ENCODE peak calls at places on chromosomes 7 and 10, in five cellular contexts. L is lung, I is esophagus muscularis mucosa, S is tibial artery, T is RWPE1. J is an unnamed sample.

GRCh38 chr10:71342850-71343773 is 24.1 kb downstream of the SLC29A3 start:
- DNase-seq in L (peak), I (no peak), S (no peak), T (no peak), J (no peak)

GRCh38 chr7:44775383-44776107 is 20.9 kb upstream of the PPIA start:
- DNase-seq in L (no peak), I (no peak), S (no peak), T (no peak), J (no peak)

GRCh38 chr7:522071-522937 is 2.7 kb upstream of the PDGFA start:
- DNase-seq in L (no peak), I (no peak), S (no peak), T (peak), J (peak)

GRCh38 chr7:155533120-155533826 is 13.1 kb downstream of the CNPY1 start:
- DNase-seq in L (no peak), I (no peak), S (no peak), T (no peak), J (no peak)

GRCh38 chr7:70883750-70884445 is 248.0 kb upstream of the GALNT17 start:
- DNase-seq in L (no peak), I (no peak), S (no peak), T (no peak), J (no peak)

GRCh38 chr7:111803015-111803758 is 240.9 kb upstream of the IMMP2L start:
- DNase-seq in L (no peak), I (no peak), S (no peak), T (peak), J (no peak)

GRCh38 chr10:126663880-126664279 is 6.6 kb downstream of the C10orf90 start:
- DNase-seq in L (no peak), I (no peak), S (no peak), T (peak), J (no peak)

GRCh38 chr7:47720141-47720906 is 138.4 kb upstream of the TNS3 start:
- DNase-seq in L (no peak), I (peak), S (no peak), T (no peak), J (peak)

GRCh38 chr10:103572597-103573321 is 79.3 kb downstream of the NEURL1 start:
- DNase-seq in L (no peak), I (no peak), S (no peak), T (no peak), J (no peak)

GRCh38 chr7:101410743-101411476 is 48.2 kb downstream of the COL26A1 start:
- DNase-seq in L (no peak), I (no peak), S (no peak), T (peak), J (no peak)

GRCh38 chr10:63388421-63389031 is 77.3 kb downstream of the JMJD1C start:
- DNase-seq in L (no peak), I (no peak), S (no peak), T (no peak), J (no peak)

GRCh38 chr7:64990216-64990615 is 620 bp downstream of the ZNF117 start:
- DNase-seq in L (no peak), I (no peak), S (no peak), T (no peak), J (no peak)

GRCh38 chr10:23694446-23694920 is 255.6 kb downstream of the OTUD1 start:
- DNase-seq in L (no peak), I (no peak), S (no peak), T (no peak), J (no peak)

GRCh38 chr10:132045324-132045723 is 20.4 kb upstream of the JAKMIP3 start:
- DNase-seq in L (no peak), I (no peak), S (no peak), T (no peak), J (no peak)

GRCh38 chr7:120337308-120337907 is 64.4 kb downstream of the KCND2 start:
- DNase-seq in L (no peak), I (no peak), S (no peak), T (peak), J (no peak)

GRCh38 chr7:29604052-29604451 is 40.4 kb downstream of the PRR15 start:
- DNase-seq in L (no peak), I (no peak), S (no peak), T (no peak), J (no peak)

GRCh38 chr7:29278362-29279070 is 83.9 kb downstream of the CHN2 start:
- DNase-seq in L (no peak), I (no peak), S (no peak), T (no peak), J (no peak)

GRCh38 chr7:4849390-4849789 is 12.4 kb downstream of the PAPOLB start:
- DNase-seq in L (no peak), I (no peak), S (no peak), T (peak), J (no peak)

GRCh38 chr7:142808802-142809583 is 38.2 kb downstream of the PRSS2 start:
- DNase-seq in L (no peak), I (no peak), S (no peak), T (no peak), J (no peak)

GRCh38 chr7:138000081-138000701 is 1.7 kb downstream of the CREB3L2 start:
- DNase-seq in L (peak), I (no peak), S (peak), T (no peak), J (no peak)

GRCh38 chr7:12554421-12554820 is 16.1 kb upstream of the SCIN start:
- DNase-seq in L (no peak), I (no peak), S (no peak), T (no peak), J (no peak)

GRCh38 chr7:33220231-33220630 is 90.9 kb downstream of the BBS9 start:
- DNase-seq in L (no peak), I (no peak), S (no peak), T (no peak), J (no peak)

GRCh38 chr7:113015038-113015645 is 71.5 kb downstream of the GPR85 start:
- DNase-seq in L (no peak), I (no peak), S (no peak), T (peak), J (no peak)

GRCh38 chr10:78301481-78301880 is 267.8 kb downstream of the RPS24 start:
- DNase-seq in L (no peak), I (peak), S (no peak), T (no peak), J (no peak)

GRCh38 chr10:7525314-7526016 is 114.6 kb upstream of the SFMBT2 start:
- DNase-seq in L (peak), I (no peak), S (no peak), T (peak), J (no peak)

GRCh38 chr10:79397575-79398303 is 47.7 kb downstream of the ZCCHC24 start:
- DNase-seq in L (no peak), I (no peak), S (no peak), T (no peak), J (no peak)

GRCh38 chr10:48506147-48506917 is 98.5 kb downstream of the ARHGAP22 start:
- DNase-seq in L (no peak), I (peak), S (no peak), T (no peak), J (no peak)

GRCh38 chr7:151727579-151728285 is 149.2 kb downstream of the PRKAG2 start:
- DNase-seq in L (peak), I (peak), S (peak), T (peak), J (no peak)

GRCh38 chr10:92241158-92241500 is 49.7 kb downstream of the CPEB3 start:
- DNase-seq in L (no peak), I (no peak), S (no peak), T (peak), J (no peak)

GRCh38 chr7:637826-638225 is 88.7 kb upstream of the DNAAF5 start:
- DNase-seq in L (no peak), I (no peak), S (no peak), T (no peak), J (no peak)

GRCh38 chr10:124992462-124993344 is 50.8 kb downstream of the ZRANB1 start:
- DNase-seq in L (peak), I (peak), S (peak), T (no peak), J (peak)

GRCh38 chr10:80462277-80462985 is 8.3 kb downstream of the TSPAN14 start:
- DNase-seq in L (no peak), I (peak), S (no peak), T (no peak), J (no peak)

GRCh38 chr10:44973323-44974081 is 5.1 kb downstream of the DEPP1 start:
- DNase-seq in L (no peak), I (no peak), S (peak), T (no peak), J (no peak)

GRCh38 chr10:112875474-112876267 is 74.4 kb upstream of the TCF7L2 start:
- DNase-seq in L (no peak), I (no peak), S (no peak), T (peak), J (no peak)

GRCh38 chr10:14557573-14557972 is 217.1 kb downstream of the FAM107B start:
- DNase-seq in L (no peak), I (no peak), S (no peak), T (no peak), J (no peak)
- H3K27ac ChIP-seq in L (no peak), I (no peak), S (no peak), T (no peak), J (peak)

GRCh38 chr7:35754741-35755140 is 46.1 kb upstream of the SEPTIN7 start:
- DNase-seq in L (no peak), I (no peak), S (no peak), T (no peak), J (no peak)

GRCh38 chr7:35758421-35758820 is 42.4 kb upstream of the SEPTIN7 start:
- DNase-seq in L (no peak), I (no peak), S (no peak), T (no peak), J (no peak)

GRCh38 chr7:35753761-35754603 is 46.9 kb upstream of the SEPTIN7 start:
- DNase-seq in L (no peak), I (no peak), S (no peak), T (no peak), J (no peak)

GRCh38 chr7:35757574-35757973 is 43.3 kb upstream of the SEPTIN7 start:
- DNase-seq in L (no peak), I (no peak), S (no peak), T (no peak), J (no peak)

GRCh38 chr7:35755711-35756110 is 45.1 kb upstream of the SEPTIN7 start:
- DNase-seq in L (no peak), I (no peak), S (no peak), T (no peak), J (no peak)
- H3K27ac ChIP-seq in L (no peak), I (no peak), S (no peak), T (no peak), J (peak)

DNA sequence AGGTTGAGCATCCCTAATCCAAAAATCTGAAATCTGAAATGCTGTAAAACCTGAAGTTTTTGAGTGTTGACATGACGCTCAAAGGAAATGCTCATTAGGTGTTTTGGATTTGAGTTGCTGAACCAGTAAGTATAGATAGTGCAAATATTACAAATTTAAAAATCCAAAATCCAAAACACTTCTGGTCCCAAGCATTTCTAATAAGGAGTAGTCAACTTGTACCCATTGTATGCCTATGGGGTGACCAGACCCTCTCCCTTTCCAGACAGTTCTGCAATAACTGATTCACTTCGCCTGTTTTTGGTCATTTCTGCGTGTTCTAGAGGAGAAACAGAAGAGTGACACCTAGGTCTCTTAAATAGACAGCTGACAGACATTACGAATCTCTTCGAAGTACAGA is 90.3 kb downstream of the MMRN2 start:
- DNase-seq in L (no peak), I (no peak), S (no peak), T (no peak), J (no peak)
- H3K27ac ChIP-seq in L (no peak), I (no peak), S (no peak), T (no peak), J (no peak)

DNA sequence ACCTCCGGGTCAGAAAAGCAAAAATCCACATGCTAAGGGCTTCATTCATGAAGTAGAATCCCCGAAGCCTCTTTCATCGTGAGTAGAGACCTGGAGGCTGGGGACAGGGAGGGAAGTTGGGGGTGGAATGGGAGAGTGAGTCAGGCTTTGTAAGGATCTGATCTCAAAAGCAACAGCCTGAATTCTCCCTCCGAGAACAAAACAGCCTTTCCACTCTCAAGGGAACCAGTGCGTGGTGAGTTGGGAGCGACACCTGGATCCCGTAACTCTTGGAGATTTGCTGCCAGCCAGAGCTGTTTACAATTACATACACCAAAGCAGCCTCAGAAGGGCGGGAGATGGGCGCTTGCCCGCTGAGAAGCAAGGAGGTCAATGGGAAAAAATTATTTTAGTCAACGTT is 10.8 kb downstream of the AFAP1L2 start:
- DNase-seq in L (no peak), I (no peak), S (no peak), T (peak), J (no peak)
- H3K27ac ChIP-seq in L (no peak), I (peak), S (peak), T (no peak), J (no peak)

DNA sequence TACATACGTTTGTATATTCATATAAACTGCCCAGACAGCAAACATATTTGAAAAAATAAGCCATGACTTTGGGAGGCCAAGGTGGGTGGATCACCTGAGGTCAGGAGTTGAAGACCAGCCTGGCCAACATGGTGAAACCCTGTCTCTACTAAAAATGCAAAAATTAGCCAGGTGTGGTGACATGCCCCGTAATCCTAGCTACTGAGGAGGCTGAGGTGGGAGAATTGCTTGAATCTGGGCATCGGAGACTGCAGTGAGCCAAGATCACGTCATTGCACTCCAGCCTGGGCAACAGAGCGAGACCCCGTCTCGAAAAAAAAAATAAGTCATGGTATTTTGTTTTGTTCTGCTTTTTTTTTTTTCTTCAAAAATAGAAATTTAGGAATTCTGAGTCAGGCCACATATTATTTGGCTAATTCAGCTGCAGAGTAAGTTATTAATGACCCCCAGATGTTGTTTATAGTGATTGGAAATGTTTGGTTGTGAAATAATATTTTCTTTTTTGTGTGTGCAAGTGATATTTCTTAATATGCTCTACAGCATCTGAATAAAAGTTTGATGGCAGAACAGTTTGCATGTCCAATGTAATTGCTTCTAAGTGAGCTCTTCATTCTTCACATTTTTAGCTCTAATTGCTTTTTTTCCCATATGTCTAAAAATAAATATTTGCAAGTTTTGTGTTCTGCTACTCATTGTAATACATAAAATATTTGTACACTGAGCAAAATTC is 115.8 kb downstream of the ARID5B start:
- DNase-seq in L (no peak), I (no peak), S (no peak), T (no peak), J (no peak)
- H3K27ac ChIP-seq in L (no peak), I (peak), S (peak), T (no peak), J (no peak)

DNA sequence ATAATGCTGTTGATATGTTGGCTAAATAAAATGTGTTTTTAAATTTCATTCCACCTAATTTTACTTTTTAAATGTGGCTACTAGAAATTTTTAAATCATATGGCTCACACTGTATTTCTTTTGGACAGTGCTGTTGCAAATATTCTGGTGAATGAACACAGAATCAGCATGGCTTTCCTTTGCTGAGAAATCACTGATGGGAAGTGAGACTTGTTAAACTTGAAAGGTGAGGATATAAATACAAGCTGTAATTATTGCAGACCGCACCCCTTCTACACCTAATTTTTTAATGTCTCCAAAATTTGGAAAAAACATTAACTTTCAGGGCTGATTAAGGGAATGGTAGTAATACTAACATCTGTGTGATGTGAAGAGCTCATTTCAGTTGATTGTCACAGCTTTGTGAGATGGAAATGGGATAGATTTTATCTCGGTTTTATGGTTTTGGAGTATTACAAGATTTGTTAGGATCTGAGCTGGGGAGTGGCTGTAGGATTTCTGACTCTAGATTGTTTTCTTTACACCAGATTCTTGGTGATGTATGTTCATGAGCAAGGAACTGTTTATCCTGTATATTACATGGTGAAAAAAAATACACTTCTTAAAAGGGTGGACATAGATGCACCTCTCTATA is 1.3 kb downstream of the MIOS start:
- DNase-seq in L (no peak), I (no peak), S (no peak), T (peak), J (no peak)
- H3K27ac ChIP-seq in L (no peak), I (no peak), S (peak), T (no peak), J (no peak)

GRCh38 chr10:86258488-86258887 is 108.1 kb downstream of the GRID1 start:
- DNase-seq in L (no peak), I (no peak), S (no peak), T (no peak), J (peak)
- H3K27ac ChIP-seq in L (no peak), I (no peak), S (no peak), T (no peak), J (peak)

GRCh38 chr7:149885191-149886017 is 11.6 kb downstream of the ATP6V0E2 start:
- DNase-seq in L (no peak), I (peak), S (no peak), T (no peak), J (no peak)
- H3K27ac ChIP-seq in L (no peak), I (no peak), S (no peak), T (no peak), J (no peak)

GRCh38 chr7:35781767-35782515 is 18.9 kb upstream of the SEPTIN7 start:
- DNase-seq in L (no peak), I (no peak), S (no peak), T (no peak), J (no peak)

GRCh38 chr7:35780070-35780469 is 20.8 kb upstream of the SEPTIN7 start:
- DNase-seq in L (no peak), I (no peak), S (no peak), T (no peak), J (no peak)

GRCh38 chr7:35784332-35784731 is 16.5 kb upstream of the SEPTIN7 start:
- DNase-seq in L (no peak), I (no peak), S (no peak), T (no peak), J (no peak)

GRCh38 chr7:35785250-35785649 is 15.6 kb upstream of the SEPTIN7 start:
- DNase-seq in L (no peak), I (no peak), S (no peak), T (no peak), J (no peak)

GRCh38 chr7:35781200-35781701 is 19.6 kb upstream of the SEPTIN7 start:
- DNase-seq in L (no peak), I (no peak), S (no peak), T (no peak), J (no peak)
- H3K27ac ChIP-seq in L (no peak), I (no peak), S (no peak), T (no peak), J (peak)

J was measured in substantia nigra.